ENCODE peak calls at places on chromosomes 7 and 10, in eight cellular contexts. Q is ovary, Z is heart right ventricle, I is spleen, D is IMR-90, S is K562, G is H1, U is small intestine. M is an unnamed sample.

GRCh38 chr7:34058791-34059550 is 153.6 kb downstream of the BMPER start:
- DNase-seq in Q (no peak), Z (no peak), I (no peak), D (no peak), S (no peak), G (no peak), U (no peak), M (no peak)

GRCh38 chr7:31058122-31058521 is 6.0 kb downstream of the ADCYAP1R1 start:
- DNase-seq in Q (no peak), Z (no peak), I (no peak), D (peak), S (no peak), G (no peak), U (no peak), M (no peak)

GRCh38 chr10:100872034-100872791 is 40.5 kb upstream of the SLF2 start:
- DNase-seq in Q (no peak), Z (no peak), I (no peak), D (peak), S (peak), G (peak), U (peak), M (peak)

GRCh38 chr7:114468844-114469243 is 54.2 kb downstream of the FOXP2 start:
- DNase-seq in Q (no peak), Z (no peak), I (no peak), D (no peak), S (no peak), G (no peak), U (no peak), M (peak)

GRCh38 chr7:65820287-65820950 is 52.5 kb upstream of the VKORC1L1 start:
- DNase-seq in Q (no peak), Z (no peak), I (no peak), D (no peak), S (no peak), G (peak), U (no peak), M (peak)

GRCh38 chr7:37987732-37988131 is 67.3 kb downstream of the EPDR1 start:
- DNase-seq in Q (no peak), Z (no peak), I (no peak), D (no peak), S (no peak), G (no peak), U (peak), M (no peak)

GRCh38 chr7:46776790-46777189 is 805.1 kb downstream of the TNS3 start:
- DNase-seq in Q (no peak), Z (no peak), I (no peak), D (peak), S (no peak), G (no peak), U (no peak), M (no peak)

GRCh38 chr10:111511751-111512150 is 434.9 kb downstream of the ADRA2A start:
- DNase-seq in Q (no peak), Z (no peak), I (no peak), D (no peak), S (no peak), G (no peak), U (no peak), M (no peak)

GRCh38 chr10:13787015-13787421 is 200.3 kb downstream of the PRPF18 start:
- DNase-seq in Q (no peak), Z (peak), I (peak), D (peak), S (no peak), G (no peak), U (peak), M (no peak)

GRCh38 chr10:110512461-110513187 is 14.9 kb downstream of the DUSP5 start:
- DNase-seq in Q (no peak), Z (no peak), I (no peak), D (peak), S (no peak), G (no peak), U (no peak), M (peak)

GRCh38 chr10:11003739-11004515 is 13.7 kb upstream of the CELF2 start:
- DNase-seq in Q (no peak), Z (no peak), I (no peak), D (peak), S (no peak), G (no peak), U (no peak), M (no peak)

GRCh38 chr7:30800785-30801252 is 29.6 kb downstream of the MINDY4 start:
- DNase-seq in Q (peak), Z (peak), I (no peak), D (peak), S (peak), G (peak), U (peak), M (peak)

GRCh38 chr7:142438923-142439515 is 181.2 kb upstream of the PRSS58 start:
- DNase-seq in Q (no peak), Z (no peak), I (no peak), D (no peak), S (no peak), G (no peak), U (peak), M (peak)

GRCh38 chr7:85600425-85600824 is 413.6 kb upstream of the SEMA3D start:
- DNase-seq in Q (no peak), Z (no peak), I (no peak), D (peak), S (no peak), G (no peak), U (no peak), M (no peak)

GRCh38 chr7:44727346-44728262 is 21.0 kb upstream of the ZMIZ2 start:
- DNase-seq in Q (no peak), Z (no peak), I (peak), D (peak), S (no peak), G (no peak), U (peak), M (peak)

GRCh38 chr10:115654961-115655360 is 561.8 kb downstream of the ATRNL1 start:
- DNase-seq in Q (no peak), Z (no peak), I (no peak), D (no peak), S (no peak), G (no peak), U (no peak), M (peak)

GRCh38 chr10:63542835-63543575 is 21.8 kb downstream of the REEP3 start:
- DNase-seq in Q (no peak), Z (no peak), I (no peak), D (peak), S (no peak), G (no peak), U (peak), M (peak)

GRCh38 chr7:118305686-118306085 is 81.2 kb downstream of the ANKRD7 start:
- DNase-seq in Q (no peak), Z (no peak), I (no peak), D (no peak), S (no peak), G (no peak), U (no peak), M (no peak)

GRCh38 chr10:124323145-124323725 is 95.5 kb downstream of the OAT start:
- DNase-seq in Q (no peak), Z (no peak), I (peak), D (no peak), S (no peak), G (no peak), U (no peak), M (peak)

GRCh38 chr7:1537631-1538412 is 7.3 kb downstream of the MAFK start:
- DNase-seq in Q (peak), Z (peak), I (peak), D (peak), S (peak), G (no peak), U (no peak), M (peak)

GRCh38 chr7:95871078-95871848 is 98.9 kb downstream of the DYNC1I1 start:
- DNase-seq in Q (peak), Z (peak), I (no peak), D (peak), S (peak), G (no peak), U (peak), M (no peak)

GRCh38 chr10:43225004-43225786 is 41.7 kb downstream of the RASGEF1A start:
- DNase-seq in Q (no peak), Z (no peak), I (no peak), D (no peak), S (no peak), G (no peak), U (no peak), M (no peak)

GRCh38 chr10:78263521-78263988 is 229.9 kb downstream of the RPS24 start:
- DNase-seq in Q (no peak), Z (no peak), I (peak), D (peak), S (no peak), G (no peak), U (no peak), M (peak)

GRCh38 chr10:3784510-3785250 is at the start of gene KLF6:
- DNase-seq in Q (peak), Z (no peak), I (peak), D (peak), S (peak), G (no peak), U (no peak), M (peak)

GRCh38 chr10:75402486-75403143 is 1.1 kb upstream of the ZNF503 start:
- DNase-seq in Q (peak), Z (peak), I (no peak), D (no peak), S (no peak), G (no peak), U (no peak), M (peak)
- H3K4me3 ChIP-seq in Q (peak), Z (peak), I (peak), D (peak), S (no peak), G (peak), U (peak), M (peak)

GRCh38 chr7:5289345-5289744 is 6.6 kb downstream of the SLC29A4 start:
- DNase-seq in Q (no peak), Z (no peak), I (no peak), D (no peak), S (no peak), G (no peak), U (peak), M (no peak)
- H3K4me3 ChIP-seq in Q (no peak), Z (no peak), I (no peak), D (no peak), S (no peak), G (no peak), U (no peak), M (no peak)

GRCh38 chr7:70726951-70727378 is 405.0 kb upstream of the GALNT17 start:
- DNase-seq in Q (no peak), Z (no peak), I (no peak), D (no peak), S (no peak), G (no peak), U (no peak), M (no peak)

GRCh38 chr7:70725448-70725847 is 406.5 kb upstream of the GALNT17 start:
- DNase-seq in Q (no peak), Z (no peak), I (no peak), D (no peak), S (no peak), G (no peak), U (no peak), M (no peak)

GRCh38 chr7:70727861-70728260 is 404.1 kb upstream of the GALNT17 start:
- DNase-seq in Q (no peak), Z (no peak), I (no peak), D (no peak), S (no peak), G (no peak), U (no peak), M (no peak)

GRCh38 chr7:70728873-70729552 is 402.9 kb upstream of the GALNT17 start:
- DNase-seq in Q (no peak), Z (no peak), I (no peak), D (no peak), S (no peak), G (peak), U (peak), M (no peak)

GRCh38 chr7:70726294-70726693 is 405.6 kb upstream of the GALNT17 start:
- DNase-seq in Q (no peak), Z (no peak), I (no peak), D (no peak), S (no peak), G (no peak), U (no peak), M (no peak)
- H3K4me3 ChIP-seq in Q (no peak), Z (no peak), I (no peak), D (no peak), S (no peak), G (no peak), U (no peak), M (no peak)

DNA sequence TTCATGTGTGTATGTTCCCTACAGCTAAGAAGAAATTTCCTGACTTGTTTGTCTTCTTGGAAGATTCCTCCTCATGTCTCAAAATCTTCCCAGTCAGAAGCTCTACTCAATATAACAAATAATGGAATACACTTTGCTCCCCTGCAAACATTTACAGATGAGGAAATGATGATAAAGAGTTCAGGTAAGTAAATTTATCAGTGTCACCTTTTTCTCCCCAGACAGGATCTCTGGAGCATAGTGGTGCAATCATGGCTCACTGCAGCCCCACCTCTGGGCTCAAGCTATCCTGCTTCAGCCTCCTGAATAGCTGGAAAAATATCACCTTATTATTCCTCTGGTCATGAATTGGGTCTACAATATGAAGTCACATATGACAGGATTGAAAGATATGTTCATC is 25.5 kb downstream of the ACADSB start:
- DNase-seq in Q (no peak), Z (no peak), I (no peak), D (no peak), S (no peak), G (no peak), U (no peak), M (no peak)
- H3K4me3 ChIP-seq in Q (no peak), Z (no peak), I (no peak), D (no peak), S (no peak), G (no peak), U (no peak), M (no peak)

DNA sequence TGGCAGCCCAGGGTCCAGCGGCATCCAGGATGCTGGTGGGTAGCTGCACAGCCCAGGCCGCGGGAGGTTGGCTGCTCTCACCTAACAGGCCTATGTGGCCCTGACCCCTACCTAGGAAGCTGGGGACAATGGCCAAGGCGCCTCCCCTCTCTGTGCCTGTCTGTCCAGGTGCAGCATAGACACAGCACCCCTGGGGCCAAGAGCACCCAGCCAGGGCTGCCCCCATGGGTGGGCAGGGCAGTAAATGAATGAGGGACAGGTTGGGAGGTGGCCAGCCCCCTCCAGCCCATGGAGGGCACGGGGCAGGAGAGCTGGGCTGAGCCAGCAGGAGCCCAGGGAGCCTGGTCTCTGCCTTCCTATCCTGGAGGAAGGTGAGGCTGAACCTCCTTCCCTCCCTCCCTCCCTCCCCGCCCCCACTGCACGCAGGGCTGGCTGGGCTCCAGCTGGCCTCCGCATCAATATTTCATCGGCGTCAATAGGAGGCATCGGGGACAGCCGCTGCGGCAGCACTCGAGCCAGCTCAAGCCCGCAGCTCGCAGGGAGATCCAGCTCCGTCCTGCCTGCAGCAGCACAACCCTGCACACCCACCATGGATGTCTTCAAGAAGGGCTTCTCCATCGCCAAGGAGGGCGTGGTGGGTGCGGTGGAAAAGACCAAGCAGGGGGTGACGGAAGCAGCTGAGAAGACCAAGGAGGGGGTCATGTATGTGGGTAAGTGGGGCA is at the start of gene SNCG:
- DNase-seq in Q (peak), Z (peak), I (peak), D (no peak), S (peak), G (no peak), U (peak), M (no peak)
- H3K4me3 ChIP-seq in Q (peak), Z (peak), I (peak), D (no peak), S (peak), G (no peak), U (no peak), M (no peak)

GRCh38 chr10:62243647-62243997 is 25.0 kb downstream of the RTKN2 start:
- DNase-seq in Q (no peak), Z (no peak), I (no peak), D (no peak), S (no peak), G (no peak), U (no peak), M (no peak)
- H3K4me3 ChIP-seq in Q (no peak), Z (no peak), I (peak), D (peak), S (no peak), G (no peak), U (no peak), M (peak)

DNA sequence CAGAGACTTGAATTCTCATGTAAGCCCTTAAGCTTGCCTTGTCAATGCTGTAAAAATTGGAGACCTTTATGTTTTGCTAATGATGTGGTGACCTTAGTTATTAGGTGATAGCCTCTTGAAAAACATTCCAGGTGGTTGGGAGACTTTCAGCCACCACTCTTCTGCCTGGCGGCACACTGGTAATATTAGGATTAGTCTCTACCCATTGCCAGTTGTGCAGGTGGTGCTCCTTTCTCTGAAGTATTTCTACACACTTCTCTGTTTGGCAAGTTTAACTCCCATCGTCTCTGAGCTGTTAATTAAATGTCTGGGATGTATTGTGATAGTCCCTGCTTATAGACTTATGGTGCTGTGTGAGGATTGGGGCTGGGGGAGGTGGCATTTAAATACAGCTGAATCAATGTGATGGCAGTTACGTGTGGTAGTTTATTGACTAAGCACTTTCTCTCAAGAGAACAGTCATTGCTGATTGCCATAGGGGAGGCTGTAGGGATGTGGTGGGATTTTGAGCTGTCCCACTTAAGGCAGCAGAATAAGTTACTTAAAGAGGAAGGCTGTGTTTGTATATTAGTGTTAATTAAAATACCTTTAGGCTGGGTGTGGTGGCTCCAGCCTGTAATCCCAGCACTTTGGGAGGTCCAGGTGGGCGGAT is 61.7 kb downstream of the DAGLB start:
- DNase-seq in Q (no peak), Z (no peak), I (peak), D (no peak), S (no peak), G (no peak), U (no peak), M (no peak)
- H3K4me3 ChIP-seq in Q (no peak), Z (no peak), I (no peak), D (no peak), S (no peak), G (no peak), U (no peak), M (no peak)

GRCh38 chr10:114603943-114604342 is 54.1 kb downstream of the ABLIM1 start:
- DNase-seq in Q (no peak), Z (no peak), I (no peak), D (no peak), S (no peak), G (no peak), U (peak), M (no peak)

GRCh38 chr10:114605155-114605797 is 52.8 kb downstream of the ABLIM1 start:
- DNase-seq in Q (no peak), Z (no peak), I (no peak), D (no peak), S (no peak), G (no peak), U (peak), M (no peak)

GRCh38 chr10:114607358-114607998 is 50.6 kb downstream of the ABLIM1 start:
- DNase-seq in Q (no peak), Z (no peak), I (no peak), D (peak), S (no peak), G (no peak), U (no peak), M (no peak)

GRCh38 chr10:114603303-114603702 is 54.8 kb downstream of the ABLIM1 start:
- DNase-seq in Q (no peak), Z (no peak), I (no peak), D (no peak), S (no peak), G (no peak), U (no peak), M (no peak)

GRCh38 chr10:114604357-114605129 is 53.5 kb downstream of the ABLIM1 start:
- DNase-seq in Q (no peak), Z (no peak), I (no peak), D (no peak), S (no peak), G (no peak), U (no peak), M (peak)
- H3K4me3 ChIP-seq in Q (no peak), Z (no peak), I (no peak), D (no peak), S (no peak), G (no peak), U (no peak), M (no peak)

M was measured in MG63.